ENCODE peak calls at places on chromosome 6, in nine cellular contexts. N, T, C, R, Y, H, S, M and D are unnamed samples.
A peak's percentile ranks its signal among the peaks of the same experiment; 100 is the strongest.

GRCh38 chr6:33740204-33740608 is 6.5 kb downstream of the IP6K3 start:
- DNase-seq in T (peak; percentile 49), Y (no peak), M (no peak), R (no peak), C (no peak), H (no peak), S (peak; percentile 32), N (no peak), D (no peak)

GRCh38 chr6:106014930-106015329 is 71.2 kb upstream of the PRDM1 start:
- DNase-seq in M (no peak), S (no peak), C (no peak), N (no peak), H (no peak), T (no peak), Y (no peak), R (no peak), D (no peak)

GRCh38 chr6:13044390-13044789 is 283.9 kb downstream of the TBC1D7 start:
- DNase-seq in S (peak; percentile 7), R (no peak), M (no peak), C (no peak), Y (peak; percentile 77), N (no peak), T (no peak), H (no peak), D (peak; percentile 34)

GRCh38 chr6:17165383-17165782 is 63.5 kb downstream of the STMND1 start:
- DNase-seq in S (peak; percentile 31), M (peak; percentile 55), T (no peak), H (no peak), N (no peak), R (no peak), Y (no peak), C (no peak), D (peak; percentile 77)

GRCh38 chr6:33837971-33838665 is 34.3 kb upstream of the MLN start:
- DNase-seq in C (no peak), H (no peak), R (no peak), Y (no peak), N (no peak), S (peak; percentile 64), T (no peak), M (peak; percentile 56), D (peak; percentile 89)

GRCh38 chr6:111683749-111684267 is 78.1 kb upstream of the TRAF3IP2 start:
- DNase-seq in C (no peak), Y (peak; percentile 11), T (no peak), M (peak; percentile 93), N (no peak), S (peak; percentile 98), R (no peak), H (no peak), D (peak; percentile 16)

GRCh38 chr6:4102687-4103244 is 23.8 kb upstream of the FAM217A start:
- DNase-seq in T (no peak), C (peak; percentile 49), R (no peak), H (no peak), Y (no peak), M (no peak), S (no peak), N (no peak), D (no peak)

GRCh38 chr6:130307752-130308361 is 58.0 kb upstream of the TMEM200A start:
- DNase-seq in S (no peak), C (no peak), M (peak; percentile 91), H (no peak), T (no peak), N (no peak), R (no peak), Y (peak; percentile 43), D (peak; percentile 74)

GRCh38 chr6:134434019-134434949 is 116.4 kb upstream of the SGK1 start:
- DNase-seq in H (no peak), Y (no peak), R (no peak), C (no peak), S (no peak), T (no peak), M (no peak), N (no peak), D (no peak)

GRCh38 chr6:160129886-160130615 is 8.4 kb downstream of the SLC22A1 start:
- DNase-seq in H (no peak), C (no peak), S (no peak), N (no peak), R (no peak), Y (no peak), T (no peak), M (no peak), D (no peak)

GRCh38 chr6:11009353-11009752 is 34.8 kb downstream of the ELOVL2 start:
- DNase-seq in S (peak; percentile 61), Y (peak; percentile 82), C (no peak), N (no peak), H (no peak), T (no peak), R (no peak), M (peak; percentile 61), D (peak; percentile 87)

GRCh38 chr6:27327023-27327742 is 15.1 kb upstream of the POM121L2 start:
- DNase-seq in C (no peak), Y (no peak), T (no peak), N (no peak), H (no peak), R (no peak), S (no peak), M (no peak), D (no peak)

GRCh38 chr6:25026723-25027122 is 91.0 kb upstream of the RIPOR2 start:
- DNase-seq in T (no peak), N (no peak), Y (no peak), R (no peak), S (no peak), C (no peak), M (no peak), H (no peak), D (no peak)

GRCh38 chr6:152496731-152497130 is 140.4 kb downstream of the SYNE1 start:
- DNase-seq in H (no peak), T (no peak), Y (no peak), S (no peak), M (no peak), C (no peak), N (no peak), R (no peak), D (no peak)

GRCh38 chr6:52725133-52725529 is 38.1 kb downstream of the GSTA2 start:
- DNase-seq in N (no peak), T (no peak), C (peak; percentile 29), S (peak; percentile 46), M (no peak), R (no peak), Y (no peak), H (no peak), D (peak; percentile 16)

GRCh38 chr6:107832146-107833056 is 8.3 kb upstream of the SCML4 start:
- DNase-seq in H (no peak), R (no peak), S (no peak), T (no peak), N (no peak), C (no peak), Y (no peak), M (no peak), D (no peak)

GRCh38 chr6:163170294-163170883 is 244.1 kb upstream of the QKI start:
- DNase-seq in N (no peak), M (no peak), S (peak; percentile 8), H (no peak), R (no peak), Y (no peak), T (no peak), C (no peak), D (peak; percentile 9)

GRCh38 chr6:34053721-34054120 is 92.2 kb downstream of the GRM4 start:
- DNase-seq in Y (no peak), C (peak; percentile 66), T (no peak), R (no peak), H (no peak), M (no peak), N (no peak), S (no peak), D (no peak)

GRCh38 chr6:66418906-66419305 is 711.9 kb upstream of the EYS start:
- DNase-seq in T (no peak), S (no peak), N (no peak), H (no peak), M (no peak), C (no peak), R (no peak), Y (no peak), D (no peak)

GRCh38 chr6:8027965-8028651 is 36.1 kb downstream of the BLOC1S5 start:
- DNase-seq in T (no peak), S (peak; percentile 67), R (no peak), Y (peak; percentile 6), H (no peak), N (no peak), M (peak; percentile 38), C (no peak), D (peak; percentile 34)

GRCh38 chr6:143513410-143513809 is 1.9 kb upstream of the FUCA2 start:
- DNase-seq in R (peak; percentile 38), S (no peak), T (peak; percentile 25), M (no peak), N (no peak), H (peak; percentile 62), Y (no peak), C (peak; percentile 69), D (peak; percentile 21)

GRCh38 chr6:87789900-87790290 is 87.9 kb upstream of the AKIRIN2 start:
- DNase-seq in S (no peak), N (no peak), C (no peak), H (no peak), Y (no peak), M (no peak), T (no peak), R (no peak), D (no peak)

GRCh38 chr6:1986454-1987243 is 258.8 kb downstream of the GMDS start:
- DNase-seq in N (no peak), R (no peak), Y (no peak), C (no peak), T (no peak), M (peak; percentile 43), H (no peak), S (peak; percentile 13), D (no peak)

GRCh38 chr6:79544939-79545450 is 7.8 kb upstream of the LCA5 start:
- DNase-seq in S (peak; percentile 99), R (peak; percentile 78), Y (peak; percentile 97), T (peak; percentile 44), C (peak; percentile 65), N (peak; percentile 65), M (peak; percentile 99), H (no peak), D (peak; percentile 97)

GRCh38 chr6:28401172-28401571 is 1.6 kb upstream of the ZSCAN12 start:
- DNase-seq in N (no peak), S (no peak), Y (no peak), H (no peak), T (no peak), C (no peak), M (peak; percentile 42), R (no peak), D (peak; percentile 53)

GRCh38 chr6:169310983-169311382 is 57.3 kb upstream of the THBS2 start:
- DNase-seq in S (no peak), H (no peak), R (no peak), N (no peak), C (no peak), T (no peak), Y (no peak), M (no peak), D (no peak)

GRCh38 chr6:112154711-112155110 is 67.3 kb downstream of the FAM229B start:
- DNase-seq in M (no peak), N (no peak), T (no peak), R (no peak), S (no peak), H (no peak), C (no peak), Y (no peak), D (no peak)

GRCh38 chr6:25038992-25039391 is 103.2 kb upstream of the RIPOR2 start:
- DNase-seq in M (no peak), S (no peak), C (no peak), R (no peak), H (no peak), N (no peak), T (no peak), Y (no peak), D (no peak)

GRCh38 chr6:13177617-13178506 is 150.5 kb downstream of the TBC1D7 start:
- DNase-seq in T (no peak), H (no peak), N (no peak), S (no peak), R (no peak), C (no peak), M (no peak), Y (no peak), D (no peak)

GRCh38 chr6:155248021-155249001 is 15.5 kb upstream of the CLDN20 start:
- DNase-seq in C (peak; percentile 31), H (peak; percentile 47), S (peak; percentile 80), R (peak; percentile 46), M (peak; percentile 77), Y (peak; percentile 87), T (no peak), N (no peak), D (peak; percentile 79)

GRCh38 chr6:15327271-15327670 is 81.4 kb downstream of the JARID2 start:
- DNase-seq in S (no peak), M (no peak), R (no peak), Y (no peak), C (peak; percentile 54), H (no peak), N (no peak), T (no peak), D (no peak)